ENCODE peak calls at places on chromosomes 11 and 22, in eight cellular contexts. S is foreskin fibroblast, M is AG10803, Y is OCI-LY7, V is psoas muscle, X is B cell, Q is HCT116, E is tibial artery. N is an unnamed sample.

GRCh38 chr11:116070555-116070954 is 566.3 kb upstream of the CADM1 start:
- DNase-seq in Q (no peak), Y (no peak), S (no peak), E (no peak), M (no peak), V (no peak), X (no peak), N (no peak)

GRCh38 chr11:115409691-115410220 is 94.5 kb downstream of the CADM1 start:
- DNase-seq in M (no peak), X (no peak), V (no peak), Y (no peak), Q (no peak), S (no peak), E (no peak), N (no peak)

GRCh38 chr11:59849129-59849528 is 3.8 kb upstream of the CBLIF start:
- DNase-seq in E (no peak), S (no peak), M (no peak), V (no peak), Y (no peak), Q (no peak), X (no peak), N (no peak)

GRCh38 chr22:37880668-37881440 is 25.2 kb upstream of the MICALL1 start:
- DNase-seq in X (no peak), V (no peak), Q (no peak), Y (no peak), E (no peak), S (peak; percentile 80), M (peak; percentile 37), N (no peak)

GRCh38 chr11:131658952-131659351 is 288.5 kb downstream of the NTM start:
- DNase-seq in X (no peak), S (no peak), E (no peak), Y (no peak), M (no peak), V (no peak), Q (no peak), N (peak; percentile 34)

GRCh38 chr11:72750556-72751292 is 1.5 kb downstream of the ARAP1 start:
- DNase-seq in M (no peak), V (no peak), X (no peak), S (no peak), Y (peak; percentile 54), Q (no peak), E (no peak), N (no peak)

GRCh38 chr22:27602390-27602789 is 199.2 kb downstream of the MN1 start:
- DNase-seq in M (no peak), V (no peak), E (no peak), Q (no peak), X (no peak), Y (no peak), S (no peak), N (no peak)

GRCh38 chr11:19216709-19217374 is 15.1 kb upstream of the CSRP3 start:
- DNase-seq in X (no peak), M (no peak), Y (no peak), E (no peak), V (no peak), Q (no peak), S (peak; percentile 6), N (no peak)

GRCh38 chr11:10550503-10550902 is 9.5 kb upstream of the RNF141 start:
- DNase-seq in V (no peak), S (peak; percentile 82), E (no peak), X (no peak), Y (no peak), M (peak; percentile 66), Q (no peak), N (no peak)

DNA sequence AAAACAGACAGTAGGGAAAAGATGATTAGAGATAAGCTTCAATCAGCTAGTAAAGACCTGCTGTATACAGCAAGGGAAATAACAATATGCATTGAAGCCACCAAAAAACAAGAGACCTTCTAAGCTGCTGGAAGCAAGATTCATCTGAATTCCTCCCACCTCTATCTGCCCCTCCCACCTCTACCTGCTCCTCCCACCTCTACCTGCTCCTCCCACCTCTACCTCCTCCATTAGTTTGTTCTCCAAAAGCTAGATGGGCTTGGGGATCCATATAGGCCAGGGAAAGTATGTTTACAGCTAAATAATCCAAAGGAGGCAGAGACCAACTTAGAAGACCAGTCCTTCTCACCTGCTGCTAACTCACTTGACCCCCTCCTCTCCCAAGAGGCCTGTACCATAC is 33.2 kb downstream of the PAK1 start:
- DNase-seq in Q (no peak), X (no peak), V (no peak), S (no peak), M (no peak), E (no peak), Y (no peak), N (no peak)
- TF ChIP-seq CTCF in Q (no peak), X (no peak), V (no peak), S (no peak), M (no peak), E (no peak), Y (no peak), N (no peak)

DNA sequence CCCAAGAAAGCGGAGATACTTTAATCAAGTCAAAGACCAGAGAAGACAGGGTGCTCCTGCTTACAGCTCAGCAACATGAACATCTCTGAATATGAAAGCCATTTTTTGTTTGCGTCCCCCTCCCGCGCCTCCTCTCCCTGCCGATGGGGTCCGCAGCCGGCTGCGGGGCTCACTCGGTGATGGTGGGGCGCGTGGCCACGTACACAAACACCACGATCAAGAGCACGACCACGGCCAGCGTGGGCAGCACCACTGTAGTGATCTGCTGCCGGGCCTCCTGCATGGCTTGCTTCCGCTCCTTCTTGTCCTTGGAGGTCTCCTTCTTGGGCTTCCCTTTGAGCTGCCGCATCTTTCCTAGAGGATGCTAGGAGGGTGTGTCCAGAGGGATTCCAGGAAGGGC is 64.3 kb downstream of the SMCO4 start:
- DNase-seq in Q (no peak), V (no peak), M (no peak), E (no peak), X (no peak), S (no peak), Y (no peak), N (no peak)
- TF ChIP-seq CTCF in Q (no peak), V (no peak), M (no peak), E (no peak), X (no peak), S (no peak), Y (no peak), N (no peak)

GRCh38 chr22:19854778-19855503 is at the start of the genes GNB1L and RTL10:
- DNase-seq in M (peak; percentile 96), V (peak; percentile 98), S (peak; percentile 100), Q (peak; percentile 85), X (peak; percentile 99), E (peak; percentile 95), Y (peak; percentile 98), N (peak; percentile 98)
- TF ChIP-seq CTCF in M (no peak), V (no peak), S (no peak), Q (no peak), X (no peak), E (no peak), Y (peak; percentile 20), N (no peak)

GRCh38 chr22:22700631-22701030 is 56.2 kb downstream of the GGTLC2 start:
- DNase-seq in M (no peak), V (no peak), E (no peak), Q (no peak), S (no peak), Y (no peak), X (no peak), N (no peak)

GRCh38 chr22:22703715-22704114 is 59.3 kb downstream of the GGTLC2 start:
- DNase-seq in M (peak; percentile 24), E (no peak), Q (no peak), S (peak; percentile 92), X (no peak), Y (no peak), V (no peak), N (no peak)

GRCh38 chr22:22704156-22704946 is 59.9 kb downstream of the GGTLC2 start:
- DNase-seq in M (no peak), Q (no peak), V (no peak), S (no peak), X (no peak), Y (peak; percentile 30), E (no peak), N (no peak)

GRCh38 chr22:22702159-22702873 is 57.9 kb downstream of the GGTLC2 start:
- DNase-seq in E (no peak), Y (peak; percentile 59), S (peak; percentile 46), X (no peak), M (no peak), V (no peak), Q (no peak), N (no peak)

DNA sequence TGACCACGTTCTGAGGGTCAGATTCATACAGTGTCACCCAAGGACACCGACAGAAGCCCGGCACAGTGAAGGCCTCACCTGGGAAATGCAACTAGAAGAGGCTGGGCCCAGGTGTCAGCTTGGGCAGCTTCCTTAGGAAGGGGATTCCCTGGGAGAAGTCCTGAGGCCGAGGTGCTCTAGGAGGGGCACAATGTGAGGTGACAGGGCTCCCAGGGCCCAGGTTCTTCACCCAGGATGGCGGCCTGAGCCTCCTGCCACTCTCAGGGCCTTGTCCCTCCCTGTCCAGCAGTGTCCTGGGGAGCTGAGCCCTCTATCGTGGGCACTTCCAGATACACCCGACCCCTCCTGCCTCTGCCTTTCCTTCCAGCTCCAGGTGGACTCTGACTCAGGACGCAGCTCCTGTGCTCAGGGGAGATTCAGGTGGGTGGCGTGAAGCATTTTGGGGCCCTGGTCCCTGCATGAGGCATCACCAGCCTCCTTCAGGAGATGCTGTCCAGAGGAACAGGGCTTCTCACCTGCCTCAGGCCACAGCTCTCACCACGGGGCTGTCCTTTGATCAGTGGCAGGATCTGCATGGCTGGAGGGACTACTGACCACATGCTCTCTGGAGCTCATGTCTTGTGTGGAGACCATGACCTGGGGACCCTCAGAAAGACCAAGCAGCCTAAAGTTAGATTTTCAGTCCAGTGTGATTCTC is 58.6 kb downstream of the GGTLC2 start:
- DNase-seq in V (no peak), E (no peak), X (no peak), M (no peak), S (no peak), Y (no peak), Q (no peak), N (no peak)
- TF ChIP-seq CTCF in V (no peak), E (no peak), X (peak; percentile 1), M (no peak), S (no peak), Y (no peak), Q (no peak), N (no peak)